ENCODE peak calls at places on chromosomes 13 and 19, in six cellular contexts. One of them, this sample, is unnamed.

GRCh38 chr13:51781246-51782022 is 22.5 kb downstream of the DHRS12 start:
- DNase-seq in upper lobe of right lung: no peak
- DNase-seq in IMR-90: peak; percentile 24
- DNase-seq in HAP-1: no peak
- DNase-seq in adrenal gland: no peak
- DNase-seq in cardiac muscle cell: peak; percentile 34
- DNase-seq in this sample: no peak

GRCh38 chr13:98143601-98144500 is 957 bp downstream of the FARP1 start:
- DNase-seq in upper lobe of right lung: peak; percentile 74
- DNase-seq in IMR-90: peak; percentile 44
- DNase-seq in HAP-1: peak; percentile 13
- DNase-seq in adrenal gland: no peak
- DNase-seq in cardiac muscle cell: peak; percentile 61
- DNase-seq in this sample: no peak

GRCh38 chr13:113916330-113916815 is 52.5 kb upstream of the GAS6 start:
- DNase-seq in upper lobe of right lung: no peak
- DNase-seq in IMR-90: peak; percentile 60
- DNase-seq in HAP-1: no peak
- DNase-seq in adrenal gland: no peak
- DNase-seq in cardiac muscle cell: peak; percentile 38
- DNase-seq in this sample: no peak

GRCh38 chr19:55080915-55081772 is 5.5 kb downstream of the EPS8L1 start:
- DNase-seq in upper lobe of right lung: peak; percentile 95
- DNase-seq in IMR-90: peak; percentile 44
- DNase-seq in HAP-1: peak; percentile 78
- DNase-seq in adrenal gland: peak; percentile 62
- DNase-seq in cardiac muscle cell: peak; percentile 79
- DNase-seq in this sample: no peak

GRCh38 chr13:100600915-100601314 is 12.3 kb upstream of the GGACT start:
- DNase-seq in upper lobe of right lung: no peak
- DNase-seq in IMR-90: no peak
- DNase-seq in HAP-1: no peak
- DNase-seq in adrenal gland: peak; percentile 62
- DNase-seq in cardiac muscle cell: no peak
- DNase-seq in this sample: no peak

GRCh38 chr19:53008061-53008778 is 5.5 kb upstream of the ERVV-1 start:
- DNase-seq in upper lobe of right lung: no peak
- DNase-seq in IMR-90: no peak
- DNase-seq in HAP-1: no peak
- DNase-seq in adrenal gland: no peak
- DNase-seq in cardiac muscle cell: no peak
- DNase-seq in this sample: no peak

GRCh38 chr13:109119886-109120285 is 490.5 kb downstream of the MYO16 start:
- DNase-seq in upper lobe of right lung: no peak
- DNase-seq in IMR-90: peak; percentile 2
- DNase-seq in HAP-1: no peak
- DNase-seq in adrenal gland: no peak
- DNase-seq in cardiac muscle cell: no peak
- DNase-seq in this sample: no peak

GRCh38 chr13:113963376-113963775 is 10.5 kb downstream of the C13orf46 start:
- DNase-seq in upper lobe of right lung: peak; percentile 38
- DNase-seq in IMR-90: no peak
- DNase-seq in HAP-1: no peak
- DNase-seq in adrenal gland: no peak
- DNase-seq in cardiac muscle cell: no peak
- DNase-seq in this sample: no peak

GRCh38 chr13:76991432-76991795 is 467 bp upstream of the CLN5 start:
- DNase-seq in upper lobe of right lung: no peak
- DNase-seq in IMR-90: no peak
- DNase-seq in HAP-1: no peak
- DNase-seq in adrenal gland: no peak
- DNase-seq in cardiac muscle cell: no peak
- DNase-seq in this sample: no peak

GRCh38 chr13:75372517-75372916 is 109.5 kb downstream of the TBC1D4 start:
- DNase-seq in upper lobe of right lung: no peak
- DNase-seq in IMR-90: peak; percentile 62
- DNase-seq in HAP-1: peak; percentile 58
- DNase-seq in adrenal gland: no peak
- DNase-seq in cardiac muscle cell: peak; percentile 72
- DNase-seq in this sample: no peak

GRCh38 chr13:89694471-89694870 is 1653.0 kb upstream of the MIR17HG start:
- DNase-seq in upper lobe of right lung: no peak
- DNase-seq in IMR-90: no peak
- DNase-seq in HAP-1: no peak
- DNase-seq in adrenal gland: no peak
- DNase-seq in cardiac muscle cell: no peak
- DNase-seq in this sample: no peak

GRCh38 chr19:48571378-48572162 is 19.6 kb downstream of the SULT2B1 start:
- DNase-seq in upper lobe of right lung: no peak
- DNase-seq in IMR-90: no peak
- DNase-seq in HAP-1: no peak
- DNase-seq in adrenal gland: no peak
- DNase-seq in cardiac muscle cell: no peak
- DNase-seq in this sample: no peak

GRCh38 chr19:52398091-52398461 is 427 bp downstream of the ZNF528 start:
- DNase-seq in upper lobe of right lung: no peak
- DNase-seq in IMR-90: peak; percentile 1
- DNase-seq in HAP-1: no peak
- DNase-seq in adrenal gland: peak; percentile 17
- DNase-seq in cardiac muscle cell: peak; percentile 29
- DNase-seq in this sample: no peak

GRCh38 chr19:14110650-14111049 is 6.9 kb downstream of the PRKACA start:
- DNase-seq in upper lobe of right lung: no peak
- DNase-seq in IMR-90: no peak
- DNase-seq in HAP-1: no peak
- DNase-seq in adrenal gland: no peak
- DNase-seq in cardiac muscle cell: no peak
- DNase-seq in this sample: no peak

GRCh38 chr19:54425382-54425723 is 10.1 kb downstream of the TTYH1 start:
- DNase-seq in upper lobe of right lung: no peak
- DNase-seq in IMR-90: no peak
- DNase-seq in HAP-1: no peak
- DNase-seq in adrenal gland: no peak
- DNase-seq in cardiac muscle cell: no peak
- DNase-seq in this sample: no peak

GRCh38 chr19:38386968-38387549 is 775 bp downstream of the GGN start:
- DNase-seq in upper lobe of right lung: no peak
- DNase-seq in IMR-90: no peak
- DNase-seq in HAP-1: no peak
- DNase-seq in adrenal gland: no peak
- DNase-seq in cardiac muscle cell: peak; percentile 21
- DNase-seq in this sample: no peak

GRCh38 chr13:28493740-28494536 is 990 bp downstream of the FLT1 start:
- DNase-seq in upper lobe of right lung: peak; percentile 74
- DNase-seq in IMR-90: no peak
- DNase-seq in HAP-1: no peak
- DNase-seq in adrenal gland: no peak
- DNase-seq in cardiac muscle cell: no peak
- DNase-seq in this sample: no peak

GRCh38 chr19:57242821-57243220 is 2.4 kb downstream of the ZNF805 start:
- DNase-seq in upper lobe of right lung: no peak
- DNase-seq in IMR-90: no peak
- DNase-seq in HAP-1: no peak
- DNase-seq in adrenal gland: no peak
- DNase-seq in cardiac muscle cell: no peak
- DNase-seq in this sample: no peak

GRCh38 chr13:75870397-75870801 is 234.3 kb downstream of the LMO7 start:
- DNase-seq in upper lobe of right lung: no peak
- DNase-seq in IMR-90: peak; percentile 20
- DNase-seq in HAP-1: peak; percentile 23
- DNase-seq in adrenal gland: no peak
- DNase-seq in cardiac muscle cell: peak; percentile 38
- DNase-seq in this sample: no peak

DNA sequence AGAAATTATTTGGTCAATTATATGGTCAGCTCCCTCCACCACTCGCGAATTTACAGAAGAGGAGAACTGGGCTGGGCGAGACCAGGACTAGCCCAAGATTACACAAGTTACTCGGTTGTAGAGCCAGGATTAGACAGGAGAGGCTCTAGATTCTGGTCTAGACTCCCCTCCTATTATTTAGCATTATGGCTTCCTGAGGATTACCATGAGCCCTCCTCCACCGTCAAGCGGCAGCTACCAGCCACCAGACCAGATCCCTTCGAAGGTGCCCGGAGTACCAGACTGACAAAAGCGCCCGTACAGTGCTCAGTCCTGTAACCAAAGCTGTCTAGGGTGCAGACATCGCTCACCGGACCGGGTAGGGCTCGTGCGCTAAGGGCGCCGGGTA is 497 bp upstream of the MLNR start:
- DNase-seq in upper lobe of right lung: no peak
- DNase-seq in IMR-90: no peak
- DNase-seq in HAP-1: no peak
- DNase-seq in adrenal gland: no peak
- DNase-seq in cardiac muscle cell: no peak
- DNase-seq in this sample: no peak
- H3K4me1 ChIP-seq in upper lobe of right lung: peaks cover 6% of the 10 kb centered on the region
- H3K4me1 ChIP-seq in IMR-90: no peaks in the 10 kb centered on the region
- H3K4me1 ChIP-seq in HAP-1: peaks cover 7% of the 10 kb centered on the region
- H3K4me1 ChIP-seq in adrenal gland: peaks cover 6% of the 10 kb centered on the region
- H3K4me1 ChIP-seq in cardiac muscle cell: no peaks in the 10 kb centered on the region
- H3K4me1 ChIP-seq in this sample: peaks cover 3% of the 10 kb centered on the region

DNA sequence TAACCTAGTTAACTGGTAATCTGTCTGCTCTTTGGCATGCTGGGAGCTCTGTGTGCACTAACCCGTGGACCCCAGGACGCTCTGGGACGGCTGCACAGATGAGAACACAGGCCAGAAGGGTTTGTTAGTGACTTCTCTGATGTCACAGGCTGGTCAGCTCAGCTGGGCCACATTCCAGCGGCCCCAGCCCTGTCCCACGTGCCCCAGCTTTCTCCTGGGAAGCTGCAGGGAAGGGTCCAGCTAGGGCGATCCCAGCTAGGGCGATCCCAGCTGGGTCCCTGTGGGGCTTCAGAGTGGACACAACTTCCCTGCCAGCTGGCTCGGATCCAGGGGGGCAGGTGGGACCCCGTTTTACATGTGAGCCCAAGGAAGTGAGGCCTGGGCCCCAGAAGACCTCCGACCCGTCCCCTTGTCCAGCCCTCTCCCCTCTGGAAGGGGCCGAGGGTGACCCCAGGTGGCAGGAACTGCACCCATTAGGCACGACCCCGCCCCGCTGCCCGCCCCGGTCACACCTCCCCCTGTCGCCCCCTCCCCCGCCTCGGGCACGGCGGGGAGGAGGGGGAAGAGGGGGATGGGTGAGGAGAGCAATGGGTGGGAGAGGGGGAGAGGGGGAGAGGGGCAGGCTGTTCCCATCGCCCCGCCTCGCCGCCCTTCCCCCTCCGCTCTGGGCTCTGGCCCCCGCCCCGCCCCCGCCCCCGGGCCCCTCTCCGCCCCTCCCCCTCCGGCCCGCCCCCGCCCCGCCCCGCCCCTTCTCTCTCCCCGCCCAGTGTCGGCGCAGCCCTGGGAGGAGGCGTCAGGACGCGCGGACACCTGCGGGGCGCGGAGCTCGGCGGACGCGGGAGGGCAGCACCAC is 75.2 kb upstream of the MCF2L start:
- DNase-seq in upper lobe of right lung: no peak
- DNase-seq in IMR-90: peak; percentile 21
- DNase-seq in HAP-1: peak; percentile 20
- DNase-seq in adrenal gland: no peak
- DNase-seq in cardiac muscle cell: peak; percentile 11
- DNase-seq in this sample: no peak
- H3K4me3 ChIP-seq in upper lobe of right lung: peak overlapping the region; percentile 40
- H3K4me3 ChIP-seq in IMR-90: no peak overlapping the region
- H3K4me3 ChIP-seq in HAP-1: peak overlapping the region; percentile 21
- H3K4me3 ChIP-seq in adrenal gland: no peak overlapping the region
- H3K4me3 ChIP-seq in cardiac muscle cell: peak overlapping the region; percentile 39
- H3K4me3 ChIP-seq in this sample: peak overlapping the region; percentile 53

GRCh38 chr19:21022996-21023395 is 2.5 kb downstream of the ZNF430 start:
- DNase-seq in upper lobe of right lung: no peak
- DNase-seq in IMR-90: peak; percentile 66
- DNase-seq in HAP-1: no peak
- DNase-seq in adrenal gland: peak; percentile 35
- DNase-seq in cardiac muscle cell: peak; percentile 32
- DNase-seq in this sample: no peak

GRCh38 chr19:21023901-21024300 is 3.4 kb downstream of the ZNF430 start:
- DNase-seq in upper lobe of right lung: no peak
- DNase-seq in IMR-90: peak; percentile 65
- DNase-seq in HAP-1: no peak
- DNase-seq in adrenal gland: no peak
- DNase-seq in cardiac muscle cell: no peak
- DNase-seq in this sample: no peak

GRCh38 chr19:21028969-21029268 is 8.5 kb downstream of the ZNF430 start:
- DNase-seq in upper lobe of right lung: no peak
- DNase-seq in IMR-90: no peak
- DNase-seq in HAP-1: no peak
- DNase-seq in adrenal gland: no peak
- DNase-seq in cardiac muscle cell: no peak
- DNase-seq in this sample: no peak
- H3K36me3 ChIP-seq in upper lobe of right lung: peaks cover 74% of the 10 kb centered on the region
- H3K36me3 ChIP-seq in IMR-90: peaks cover 16% of the 10 kb centered on the region
- H3K36me3 ChIP-seq in HAP-1: no peaks in the 10 kb centered on the region
- H3K36me3 ChIP-seq in adrenal gland: peaks cover 7% of the 10 kb centered on the region
- H3K36me3 ChIP-seq in cardiac muscle cell: peaks cover 9% of the 10 kb centered on the region
- H3K36me3 ChIP-seq in this sample: no peaks in the 10 kb centered on the region

DNA sequence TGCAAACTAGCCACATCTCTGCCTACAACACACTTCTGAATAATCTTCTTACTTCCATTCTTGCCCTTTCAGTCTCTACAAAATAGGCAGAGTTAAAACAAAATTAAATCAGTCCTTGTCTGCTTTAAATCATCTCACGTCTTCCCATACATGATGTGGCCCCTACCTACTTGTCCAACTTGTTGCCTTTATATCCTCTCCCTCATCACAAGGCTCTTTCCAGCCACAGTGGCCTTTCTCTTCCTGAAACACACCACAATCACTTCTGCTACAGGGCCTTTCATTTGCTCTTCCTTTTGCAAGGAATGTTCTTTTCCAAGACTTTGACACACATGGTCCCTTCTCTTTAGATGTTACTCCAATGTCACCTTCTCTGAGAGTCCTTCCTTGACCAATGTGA is 1.7 kb downstream of the RBM26 start:
- DNase-seq in upper lobe of right lung: no peak
- DNase-seq in IMR-90: no peak
- DNase-seq in HAP-1: no peak
- DNase-seq in adrenal gland: no peak
- DNase-seq in cardiac muscle cell: no peak
- DNase-seq in this sample: no peak
- H3K4me1 ChIP-seq in upper lobe of right lung: peaks cover 25% of the 10 kb centered on the region
- H3K4me1 ChIP-seq in IMR-90: peaks cover 3% of the 10 kb centered on the region
- H3K4me1 ChIP-seq in HAP-1: peaks cover 42% of the 10 kb centered on the region
- H3K4me1 ChIP-seq in adrenal gland: peaks cover 54% of the 10 kb centered on the region
- H3K4me1 ChIP-seq in cardiac muscle cell: peaks cover 31% of the 10 kb centered on the region
- H3K4me1 ChIP-seq in this sample: peaks cover 3% of the 10 kb centered on the region

GRCh38 chr19:7478173-7478842 is 10.5 kb downstream of the PEX11G start:
- DNase-seq in upper lobe of right lung: no peak
- DNase-seq in IMR-90: no peak
- DNase-seq in HAP-1: no peak
- DNase-seq in adrenal gland: peak; percentile 32
- DNase-seq in cardiac muscle cell: no peak
- DNase-seq in this sample: no peak

GRCh38 chr19:7477758-7478157 is 11.1 kb downstream of the PEX11G start:
- DNase-seq in upper lobe of right lung: no peak
- DNase-seq in IMR-90: no peak
- DNase-seq in HAP-1: no peak
- DNase-seq in adrenal gland: no peak
- DNase-seq in cardiac muscle cell: no peak
- DNase-seq in this sample: no peak

GRCh38 chr19:7476241-7476640 is 12.6 kb downstream of the PEX11G start:
- DNase-seq in upper lobe of right lung: no peak
- DNase-seq in IMR-90: no peak
- DNase-seq in HAP-1: no peak
- DNase-seq in adrenal gland: no peak
- DNase-seq in cardiac muscle cell: no peak
- DNase-seq in this sample: no peak

GRCh38 chr19:7475665-7476064 is 13.2 kb downstream of the PEX11G start:
- DNase-seq in upper lobe of right lung: no peak
- DNase-seq in IMR-90: no peak
- DNase-seq in HAP-1: no peak
- DNase-seq in adrenal gland: no peak
- DNase-seq in cardiac muscle cell: no peak
- DNase-seq in this sample: no peak

GRCh38 chr19:7476941-7477494 is 11.8 kb downstream of the PEX11G start:
- DNase-seq in upper lobe of right lung: no peak
- DNase-seq in IMR-90: no peak
- DNase-seq in HAP-1: no peak
- DNase-seq in adrenal gland: no peak
- DNase-seq in cardiac muscle cell: no peak
- DNase-seq in this sample: no peak
- H3K4me3 ChIP-seq in upper lobe of right lung: no peak overlapping the region
- H3K4me3 ChIP-seq in IMR-90: no peak overlapping the region
- H3K4me3 ChIP-seq in HAP-1: no peak overlapping the region
- H3K4me3 ChIP-seq in adrenal gland: no peak overlapping the region
- H3K4me3 ChIP-seq in cardiac muscle cell: no peak overlapping the region
- H3K4me3 ChIP-seq in this sample: no peak overlapping the region

This sample was measured in iPS DF 6.9.